ENCODE peak calls at places on chromosome 3, in four cellular contexts. L is substantia nigra, F is cardiac muscle cell, T is brain microvascular endothelial cell. Q is an unnamed sample.

GRCh38 chr3:19866751-19867347 is 67.2 kb downstream of the EFHB start:
- DNase-seq in L (no peak), F (peak; percentile 66), T (peak; percentile 74), Q (no peak)

GRCh38 chr3:18425641-18426403 is 683 bp upstream of the SATB1 start:
- DNase-seq in L (no peak), F (peak; percentile 71), T (no peak), Q (no peak)

GRCh38 chr3:40847571-40847992 is 322.8 kb downstream of the ZNF621 start:
- DNase-seq in L (no peak), F (peak; percentile 50), T (peak; percentile 42), Q (no peak)

GRCh38 chr3:173411288-173412064 is 13.9 kb downstream of the NLGN1 start:
- DNase-seq in L (no peak), F (peak; percentile 48), T (peak; percentile 56), Q (no peak)

GRCh38 chr3:149188494-149188893 is 33.1 kb downstream of the CP start:
- DNase-seq in L (no peak), F (no peak), T (no peak), Q (no peak)

GRCh38 chr3:49013738-49014660 is 4.4 kb downstream of the DALRD3 start:
- DNase-seq in L (no peak), F (peak; percentile 42), T (no peak), Q (peak; percentile 43)

GRCh38 chr3:57998366-57999283 is 9.6 kb upstream of the FLNB start:
- DNase-seq in L (no peak), F (peak; percentile 51), T (peak; percentile 52), Q (peak; percentile 23)

GRCh38 chr3:98799479-98799878 is 36.3 kb downstream of the ST3GAL6 start:
- DNase-seq in L (no peak), F (no peak), T (no peak), Q (no peak)

GRCh38 chr3:170643831-170644230 is 58.0 kb upstream of the SLC7A14 start:
- DNase-seq in L (no peak), F (no peak), T (no peak), Q (no peak)

GRCh38 chr3:160180581-160181216 is 44.5 kb upstream of the C3orf80 start:
- DNase-seq in L (no peak), F (no peak), T (no peak), Q (no peak)

GRCh38 chr3:71962561-71963240 is 177.8 kb upstream of the PROK2 start:
- DNase-seq in L (no peak), F (no peak), T (no peak), Q (no peak)

GRCh38 chr3:73423133-73423532 is 201.6 kb downstream of the PDZRN3 start:
- DNase-seq in L (no peak), F (no peak), T (no peak), Q (no peak)

GRCh38 chr3:172107403-172107802 is 68.0 kb downstream of the FNDC3B start:
- DNase-seq in L (no peak), F (no peak), T (no peak), Q (no peak)

GRCh38 chr3:179811321-179812095 is 158.7 kb downstream of the USP13 start:
- DNase-seq in L (no peak), F (peak; percentile 70), T (peak; percentile 89), Q (peak; percentile 31)

GRCh38 chr3:122215592-122216298 is 32.3 kb downstream of the CASR start:
- DNase-seq in L (no peak), F (no peak), T (no peak), Q (no peak)

GRCh38 chr3:122214718-122215117 is 31.2 kb downstream of the CASR start:
- DNase-seq in L (no peak), F (no peak), T (no peak), Q (no peak)

GRCh38 chr3:122213650-122214049 is 30.2 kb downstream of the CASR start:
- DNase-seq in L (no peak), F (no peak), T (no peak), Q (no peak)

DNA sequence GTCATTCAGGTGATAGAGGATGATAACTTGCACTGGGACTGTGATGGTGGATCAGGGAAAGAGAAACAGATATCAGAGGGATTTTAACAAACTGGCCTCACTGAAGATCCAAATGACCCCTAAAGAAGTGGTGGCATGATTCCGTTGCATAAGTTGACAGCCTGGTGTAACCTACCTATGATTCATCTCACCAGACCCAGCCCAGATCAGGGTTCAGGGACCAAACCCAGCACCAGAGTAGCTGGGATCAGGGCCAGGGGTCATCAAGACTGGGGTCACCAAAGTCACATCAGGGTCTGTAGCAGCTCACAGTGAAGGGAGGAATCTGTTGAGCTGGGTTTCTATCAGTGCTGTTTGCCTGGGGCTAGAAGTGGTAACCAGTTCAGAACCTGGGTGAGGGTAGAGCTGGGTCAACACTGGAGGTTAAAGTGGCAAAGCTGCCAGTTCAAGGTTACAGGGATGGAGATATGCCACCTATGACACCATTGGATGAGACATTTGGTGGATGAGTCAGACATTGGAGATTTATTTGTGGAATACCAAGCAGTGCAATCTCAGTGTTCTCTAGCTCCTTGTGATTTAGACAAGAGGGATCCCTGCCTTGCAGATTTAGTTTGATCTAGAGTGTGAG is 35.9 kb downstream of the CASR start:
- DNase-seq in L (no peak), F (no peak), T (no peak), Q (no peak)
- H3K27ac ChIP-seq in L (no peak overlapping the region), F (no peak overlapping the region), T (no peak overlapping the region), Q (no peak overlapping the region)

DNA sequence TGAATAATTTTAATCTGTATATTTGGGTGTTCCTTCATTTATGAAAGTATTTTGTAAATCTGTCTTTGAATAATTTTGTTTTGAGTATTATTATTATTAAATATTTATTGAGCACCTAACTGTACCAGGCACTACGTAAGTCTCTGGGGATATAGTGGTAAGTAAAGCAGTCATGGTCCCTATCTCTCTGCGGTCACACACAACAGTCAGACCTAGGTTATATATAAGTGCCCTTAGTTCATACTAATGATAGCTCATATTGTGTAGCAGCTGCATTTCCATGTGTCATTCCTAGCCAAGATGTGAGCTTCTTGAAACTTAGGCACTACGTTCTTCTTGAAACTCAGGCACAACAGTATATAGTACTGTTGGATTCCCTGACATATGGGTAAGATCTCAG is 12.4 kb downstream of the NKTR start:
- DNase-seq in L (no peak), F (no peak), T (no peak), Q (no peak)
- H3K27ac ChIP-seq in L (no peak overlapping the region), F (peak overlapping the region; percentile 34), T (no peak overlapping the region), Q (no peak overlapping the region)

GRCh38 chr3:61862614-61863289 is 301.4 kb downstream of the PTPRG start:
- DNase-seq in L (no peak), F (peak; percentile 13), T (no peak), Q (no peak)
- H3K27ac ChIP-seq in L (no peak overlapping the region), F (peak overlapping the region; percentile 82), T (no peak overlapping the region), Q (no peak overlapping the region)

GRCh38 chr3:46864051-46864881 is 1.0 kb upstream of the MYL3 start:
- DNase-seq in L (no peak), F (no peak), T (no peak), Q (no peak)
- H3K27ac ChIP-seq in L (no peak overlapping the region), F (peak overlapping the region; percentile 100), T (no peak overlapping the region), Q (no peak overlapping the region)

DNA sequence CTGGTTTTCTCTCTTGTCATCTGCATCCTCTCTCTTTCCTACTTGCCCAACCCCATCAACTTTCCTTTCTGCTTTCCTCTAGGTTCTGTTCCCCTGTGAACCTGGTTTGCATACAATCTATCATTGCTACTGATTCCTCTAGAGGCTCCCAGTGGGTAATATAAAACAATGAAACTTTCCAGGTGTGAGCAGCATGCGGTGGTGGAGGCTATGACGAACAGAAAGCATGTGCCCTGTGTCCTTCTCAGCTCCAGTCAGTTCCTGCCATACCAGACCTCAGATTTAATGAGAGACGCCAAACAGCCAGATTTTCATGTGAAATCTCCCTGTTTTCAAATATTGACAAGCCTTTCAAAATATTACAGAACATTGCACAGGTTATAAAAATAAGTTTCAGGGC is 3.5 kb upstream of the ACAP2 start:
- DNase-seq in L (no peak), F (no peak), T (no peak), Q (no peak)
- H3K27ac ChIP-seq in L (no peak overlapping the region), F (no peak overlapping the region), T (no peak overlapping the region), Q (no peak overlapping the region)

DNA sequence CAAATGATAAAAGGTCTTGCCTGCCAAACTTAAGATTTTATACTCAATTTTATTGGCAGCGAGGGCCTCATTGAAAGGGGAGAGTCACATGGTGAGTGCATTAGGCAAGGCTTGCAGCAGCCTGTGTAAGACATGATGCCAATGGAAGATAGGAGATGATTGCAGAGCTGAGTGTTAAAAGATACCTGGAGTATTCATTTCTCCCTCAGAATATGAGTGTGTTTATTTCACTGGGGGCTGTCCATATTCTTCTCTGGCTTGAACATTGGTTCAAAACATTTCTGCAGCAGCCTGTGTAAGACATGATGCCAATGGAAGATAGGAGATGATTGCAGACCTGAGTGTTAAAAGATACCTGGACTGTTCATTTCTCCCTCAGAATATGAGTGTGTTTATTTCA is 165.2 kb upstream of the NUDT16 start:
- DNase-seq in L (no peak), F (no peak), T (no peak), Q (no peak)
- H3K27ac ChIP-seq in L (no peak overlapping the region), F (peak overlapping the region; percentile 12), T (peak overlapping the region; percentile 88), Q (peak overlapping the region; percentile 87)

GRCh38 chr3:138768946-138769345 is 65.8 kb downstream of the PIK3CB start:
- DNase-seq in L (no peak), F (no peak), T (no peak), Q (no peak)
- H3K27ac ChIP-seq in L (no peak overlapping the region), F (no peak overlapping the region), T (no peak overlapping the region), Q (no peak overlapping the region)

GRCh38 chr3:136672457-136672856 is 79.7 kb downstream of the STAG1 start:
- DNase-seq in L (no peak), F (no peak), T (no peak), Q (no peak)

GRCh38 chr3:136676009-136676408 is 76.2 kb downstream of the STAG1 start:
- DNase-seq in L (no peak), F (no peak), T (no peak), Q (no peak)

GRCh38 chr3:136675150-136675858 is 76.9 kb downstream of the STAG1 start:
- DNase-seq in L (no peak), F (no peak), T (no peak), Q (no peak)

GRCh38 chr3:136670166-136670565 is 82.0 kb downstream of the STAG1 start:
- DNase-seq in L (no peak), F (no peak), T (no peak), Q (no peak)

DNA sequence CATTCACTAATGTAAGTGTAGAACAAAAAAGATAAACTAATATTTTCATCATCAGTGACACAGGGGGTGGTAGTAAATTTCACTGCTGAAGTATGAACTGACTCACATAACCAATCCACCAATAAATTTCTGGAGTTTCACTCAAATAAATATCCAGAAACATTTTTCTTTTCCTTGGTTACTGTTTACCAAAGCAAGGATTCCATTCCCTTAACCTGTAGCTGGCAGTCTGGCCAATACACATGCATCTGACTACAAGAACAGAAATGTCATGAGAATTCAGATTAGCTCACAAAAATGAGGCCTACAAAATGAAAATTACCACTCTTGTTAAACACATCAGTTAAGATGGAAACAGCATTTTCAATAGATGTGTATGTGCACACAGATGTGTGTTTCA is 80.3 kb downstream of the STAG1 start:
- DNase-seq in L (no peak), F (no peak), T (peak; percentile 31), Q (no peak)
- H3K27ac ChIP-seq in L (no peak overlapping the region), F (no peak overlapping the region), T (no peak overlapping the region), Q (no peak overlapping the region)

GRCh38 chr3:105763674-105764036 is 105.2 kb downstream of the CBLB start:
- DNase-seq in L (no peak), F (no peak), T (no peak), Q (no peak)
- H3K27ac ChIP-seq in L (no peak overlapping the region), F (no peak overlapping the region), T (no peak overlapping the region), Q (no peak overlapping the region)

Q was measured in SJSA1.